ENCODE peak calls at places on chromosomes 6 and 20, in four cellular contexts. D is HepG2, N is H1, C is GM12878. L is an unnamed sample. For H3K27me3, the result is how much of the 10 kb centered on the place peaks cover.

GRCh38 chr6:89250239-89250638 is 33.1 kb upstream of the GABRR1 start:
- DNase-seq in C (no peak), D (no peak), N (peak), L (no peak)

GRCh38 chr20:36883972-36884535 is 8.1 kb downstream of the TLDC2 start:
- DNase-seq in C (no peak), N (no peak), D (no peak), L (no peak)

GRCh38 chr6:12288844-12289654 is 1.1 kb upstream of the EDN1 start:
- DNase-seq in C (peak), D (peak), N (peak), L (peak)

GRCh38 chr20:17014217-17014616 is 212.6 kb upstream of the PCSK2 start:
- DNase-seq in D (no peak), N (no peak), C (no peak), L (no peak)

GRCh38 chr6:142716097-142716496 is 228.9 kb downstream of the HIVEP2 start:
- DNase-seq in C (no peak), N (no peak), D (peak), L (no peak)

GRCh38 chr6:57117801-57118200 is 27.8 kb downstream of the ZNF451 start:
- DNase-seq in N (no peak), C (no peak), D (no peak), L (no peak)

GRCh38 chr20:1423625-1424106 is 30.8 kb upstream of the FKBP1A start:
- DNase-seq in D (peak), N (peak), C (no peak), L (peak)

GRCh38 chr20:41594514-41595322 is 23.5 kb downstream of the CHD6 start:
- DNase-seq in C (no peak), D (peak), N (peak), L (no peak)

GRCh38 chr6:112360498-112360897 is 13.4 kb downstream of the RFPL4B start:
- DNase-seq in N (no peak), D (no peak), C (no peak), L (no peak)

GRCh38 chr6:165987483-165988305 is 180.0 kb downstream of the TBXT start:
- DNase-seq in D (no peak), N (peak), C (no peak), L (peak)

GRCh38 chr6:148760568-148761531 is 14.0 kb downstream of the UST start:
- DNase-seq in D (no peak), C (peak), N (peak), L (no peak)

GRCh38 chr6:89134723-89135122 is 11.1 kb upstream of the PM20D2 start:
- DNase-seq in D (no peak), C (no peak), N (no peak), L (no peak)

GRCh38 chr6:99491159-99491558 is 24.1 kb downstream of the USP45 start:
- DNase-seq in N (no peak), D (no peak), C (no peak), L (no peak)

GRCh38 chr6:27604986-27605385 is 132.1 kb upstream of the ZNF184 start:
- DNase-seq in N (no peak), D (no peak), C (no peak), L (no peak)

GRCh38 chr6:8090650-8091049 is 11.7 kb downstream of the EEF1E1 start:
- DNase-seq in N (no peak), C (no peak), D (no peak), L (no peak)

GRCh38 chr6:80214436-80215022 is 108.1 kb downstream of the BCKDHB start:
- DNase-seq in C (no peak), N (no peak), D (peak), L (peak)

GRCh38 chr6:83490177-83490576 is 22.2 kb upstream of the PRSS35 start:
- DNase-seq in C (no peak), D (no peak), N (no peak), L (no peak)

GRCh38 chr6:37495199-37495913 is 4.3 kb downstream of the CCDC167 start:
- DNase-seq in C (no peak), N (no peak), D (no peak), L (no peak)

GRCh38 chr6:23031986-23032385 is 462.6 kb downstream of the HDGFL1 start:
- DNase-seq in N (no peak), D (no peak), C (no peak), L (no peak)

GRCh38 chr20:50580016-50580747 is 70.0 kb downstream of the PTPN1 start:
- DNase-seq in N (peak), C (no peak), D (peak), L (peak)

GRCh38 chr20:57618091-57618765 is 2.0 kb downstream of the ZBP1 start:
- DNase-seq in D (no peak), C (no peak), N (peak), L (no peak)

GRCh38 chr6:72390548-72390947 is 231.3 kb upstream of the KCNQ5 start:
- DNase-seq in N (no peak), D (no peak), C (no peak), L (no peak)

GRCh38 chr6:166253277-166254229 is 54.6 kb downstream of the PRR18 start:
- DNase-seq in D (no peak), N (no peak), C (no peak), L (no peak)

GRCh38 chr6:125066964-125067363 is 86.6 kb upstream of the TPD52L1 start:
- DNase-seq in N (no peak), C (no peak), D (no peak), L (no peak)

GRCh38 chr6:89375427-89375868 is 22.9 kb upstream of the UBE2J1 start:
- DNase-seq in D (peak), C (no peak), N (peak), L (peak)

GRCh38 chr6:133243723-133244122 is 2.6 kb downstream of the EYA4 start:
- DNase-seq in C (no peak), D (no peak), N (no peak), L (no peak)

GRCh38 chr20:9626357-9626756 is 112.0 kb downstream of the LAMP5 start:
- DNase-seq in N (no peak), D (no peak), C (no peak), L (no peak)

GRCh38 chr6:149094156-149094555 is 223.4 kb upstream of the TAB2 start:
- DNase-seq in D (no peak), N (no peak), C (no peak), L (no peak)

GRCh38 chr6:83708970-83709747 is at the start of gene SNAP91:
- DNase-seq in N (peak), D (no peak), C (no peak), L (no peak)

GRCh38 chr6:26087284-26088115 is at the start of gene HFE:
- DNase-seq in D (peak), C (no peak), N (peak), L (peak)

GRCh38 chr20:56504373-56505005 is 20.1 kb upstream of the FAM209A start:
- DNase-seq in D (no peak), N (peak), C (no peak), L (no peak)

GRCh38 chr20:53639647-53640440 is 46.2 kb upstream of the ZNF217 start:
- DNase-seq in N (no peak), D (no peak), C (no peak), L (no peak)

GRCh38 chr20:50729925-50730764 is 1.2 kb upstream of the PARD6B start:
- DNase-seq in N (no peak), D (peak), C (no peak), L (no peak)

GRCh38 chr6:74447013-74447412 is 751.0 kb downstream of the CD109 start:
- DNase-seq in N (no peak), D (no peak), C (peak), L (no peak)

GRCh38 chr20:34624628-34625027 is 52.3 kb downstream of the PIGU start:
- DNase-seq in D (no peak), N (no peak), C (no peak), L (no peak)

GRCh38 chr6:108359901-108360882 is 65.3 kb downstream of the AFG1L start:
- DNase-seq in D (no peak), C (no peak), N (no peak), L (no peak)

GRCh38 chr20:59318803-59319202 is 18.4 kb downstream of the EDN3 start:
- DNase-seq in C (no peak), D (no peak), N (no peak), L (no peak)
- H3K27me3 ChIP-seq in C (under half), D (under half), N (under half), L (under half)

GRCh38 chr20:49420811-49421295 is 61.6 kb downstream of the KCNB1 start:
- DNase-seq in C (no peak), D (no peak), N (no peak), L (no peak)

GRCh38 chr20:49420292-49420691 is 62.2 kb downstream of the KCNB1 start:
- DNase-seq in D (no peak), N (no peak), C (no peak), L (no peak)

GRCh38 chr20:49419785-49420184 is 62.7 kb downstream of the KCNB1 start:
- DNase-seq in D (no peak), C (no peak), N (no peak), L (no peak)

GRCh38 chr20:49418156-49418555 is 64.3 kb downstream of the KCNB1 start:
- DNase-seq in N (no peak), C (no peak), D (no peak), L (no peak)

DNA sequence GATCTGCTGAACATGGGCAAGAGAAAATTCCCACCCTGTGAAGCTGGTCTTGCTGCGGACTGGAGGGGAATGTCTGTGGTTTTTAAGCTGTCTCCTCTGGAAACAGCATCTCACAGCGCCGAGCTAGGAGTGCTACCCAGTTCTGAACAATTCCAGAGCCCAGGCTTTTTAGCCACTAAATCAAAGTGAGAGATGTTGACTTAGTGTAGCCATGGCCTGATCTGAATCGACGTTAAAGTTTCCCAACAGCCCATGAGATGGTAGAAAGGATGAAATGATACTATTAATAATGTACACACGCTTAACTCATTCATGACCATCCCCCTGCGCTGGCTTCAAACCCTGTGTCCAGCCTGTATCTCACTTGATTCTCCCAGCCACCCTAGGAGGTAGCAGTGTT is 63.6 kb downstream of the KCNB1 start:
- DNase-seq in N (no peak), C (no peak), D (no peak), L (no peak)
- H3K9ac ChIP-seq in N (no peak), C (no peak), D (no peak), L (no peak)

GRCh38 chr6:41371992-41372525 is 36.7 kb downstream of the NCR2 start:
- DNase-seq in N (peak), C (no peak), D (no peak), L (no peak)

GRCh38 chr6:41373919-41374617 is 38.7 kb downstream of the NCR2 start:
- DNase-seq in D (no peak), N (peak), C (no peak), L (no peak)

GRCh38 chr6:41373367-41373918 is 38.0 kb downstream of the NCR2 start:
- DNase-seq in D (no peak), N (peak), C (no peak), L (no peak)

GRCh38 chr6:41371461-41371991 is 36.1 kb downstream of the NCR2 start:
- DNase-seq in D (no peak), N (peak), C (no peak), L (no peak)

GRCh38 chr6:41372526-41373366 is 37.3 kb downstream of the NCR2 start:
- DNase-seq in D (peak), N (peak), C (no peak), L (no peak)
- TF ChIP-seq SUZ12 in D (no peak), N (no peak), C (no peak), L (no peak)

GRCh38 chr20:25058051-25058796 is at the start of gene ACSS1:
- DNase-seq in N (peak), C (peak), D (no peak), L (no peak)
- H3K27me3 ChIP-seq in N (under half), C (under half), D (under half), L (half or more)

GRCh38 chr20:44959082-44959895 is 908 bp downstream of the TOMM34 start:
- DNase-seq in D (peak), N (no peak), C (no peak), L (no peak)
- H3K9ac ChIP-seq in D (peak), N (peak), C (peak), L (peak)

GRCh38 chr6:16320533-16321340 is 82.3 kb downstream of the GMPR start:
- DNase-seq in C (no peak), N (no peak), D (no peak), L (no peak)
- TF ChIP-seq SUZ12 in C (no peak), N (no peak), D (no peak), L (no peak)

DNA sequence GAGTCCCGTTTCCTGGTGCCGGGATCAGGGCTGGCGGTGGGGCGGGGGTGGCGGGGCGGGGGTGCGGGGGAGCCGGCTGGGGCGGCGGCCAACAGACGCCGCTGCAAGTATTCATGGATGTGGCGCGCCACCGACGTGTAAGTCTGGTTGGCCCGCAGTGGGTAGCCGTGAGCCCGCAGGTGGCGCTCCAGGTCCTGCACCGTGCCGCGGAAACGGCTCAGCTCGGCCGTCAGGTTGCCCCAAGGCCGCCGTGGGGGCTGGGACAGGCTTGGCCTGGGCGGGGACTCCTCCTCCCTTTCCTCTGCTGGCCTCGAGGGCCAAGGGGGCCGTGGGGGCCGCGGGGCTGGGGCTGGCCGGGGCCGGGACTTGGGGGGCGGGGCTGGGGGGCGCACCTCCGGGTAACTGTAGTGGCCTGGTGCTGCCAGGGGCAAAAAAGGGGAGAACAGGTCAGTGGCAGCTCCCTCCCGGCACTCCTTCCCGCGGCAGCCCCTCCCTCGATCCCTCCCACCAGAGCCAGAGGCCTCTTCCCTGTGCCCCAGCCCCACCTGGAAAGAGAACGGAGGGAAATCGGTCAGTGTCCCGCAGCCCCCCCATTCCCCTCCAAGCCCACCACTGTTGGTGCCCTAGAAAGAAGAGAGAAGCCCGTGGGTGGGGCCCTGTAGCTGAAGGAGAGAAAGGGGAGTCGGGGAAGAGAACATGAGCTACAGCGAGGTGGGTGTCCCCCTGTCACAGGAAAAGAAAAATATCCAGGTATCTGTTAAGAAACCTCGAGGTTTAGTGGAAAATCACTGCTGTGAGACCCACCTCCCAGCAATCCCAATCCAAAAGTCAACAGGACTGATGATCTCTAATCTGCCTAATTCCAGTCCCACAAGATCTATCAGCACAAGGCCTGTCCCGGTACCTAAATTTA is 21.3 kb downstream of the TNXB start:
- DNase-seq in C (no peak), N (peak), D (peak), L (peak)
- H3K27me3 ChIP-seq in C (under half), N (under half), D (under half), L (under half)

GRCh38 chr20:7843613-7844012 is 96.6 kb downstream of the HAO1 start:
- DNase-seq in C (no peak), N (no peak), D (no peak), L (no peak)

GRCh38 chr20:7836076-7836475 is 104.2 kb downstream of the HAO1 start:
- DNase-seq in N (no peak), C (no peak), D (no peak), L (no peak)

GRCh38 chr20:7841967-7842301 is 98.3 kb downstream of the HAO1 start:
- DNase-seq in N (no peak), C (no peak), D (no peak), L (no peak)

DNA sequence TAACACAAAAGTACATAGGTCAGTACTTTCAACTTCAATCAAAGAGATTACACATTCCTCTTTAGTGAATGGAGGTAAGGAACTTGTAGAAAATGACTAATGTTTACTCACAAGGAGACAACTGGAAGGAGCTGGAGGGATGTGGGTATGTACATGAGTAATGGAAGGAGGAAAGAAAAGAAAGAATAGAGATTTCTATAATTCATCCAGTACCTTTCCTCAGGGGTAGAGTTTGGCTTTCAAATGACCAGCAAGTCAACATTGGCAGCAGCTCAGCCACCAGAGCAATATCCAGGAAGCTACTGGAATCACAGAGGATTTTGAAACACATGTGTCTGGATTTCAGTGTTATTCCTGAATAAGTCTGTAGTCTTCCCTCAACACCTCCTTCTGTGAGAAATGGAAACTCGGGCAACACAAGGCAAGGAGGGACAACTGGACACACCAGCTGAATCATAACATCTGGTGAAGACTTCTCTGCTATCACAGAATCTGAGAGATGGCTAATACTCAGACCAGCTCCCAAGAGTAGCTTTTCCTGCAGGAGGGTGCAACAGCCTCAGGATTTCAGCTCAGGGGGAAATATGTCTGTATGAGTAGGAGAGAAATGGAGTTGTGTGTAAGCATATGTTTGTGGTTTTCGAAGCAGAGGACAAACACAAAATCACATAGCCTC is 98.8 kb downstream of the HAO1 start:
- DNase-seq in N (no peak), D (no peak), C (no peak), L (no peak)
- H3K9ac ChIP-seq in N (no peak), D (no peak), C (no peak), L (no peak)

GRCh38 chr20:25604611-25605010 is 19.2 kb downstream of the NANP start:
- DNase-seq in C (no peak), N (no peak), D (no peak), L (no peak)

GRCh38 chr20:25601659-25602058 is 16.3 kb upstream of the NINL start:
- DNase-seq in C (no peak), D (no peak), N (no peak), L (no peak)

GRCh38 chr20:25605146-25605545 is 18.7 kb downstream of the NANP start:
- DNase-seq in C (no peak), D (no peak), N (no peak), L (no peak)

GRCh38 chr20:25606094-25606640 is 17.6 kb downstream of the NANP start:
- DNase-seq in N (no peak), C (no peak), D (no peak), L (no peak)

GRCh38 chr20:25600632-25601031 is 15.3 kb upstream of the NINL start:
- DNase-seq in N (no peak), C (no peak), D (peak), L (no peak)
- TF ChIP-seq SUZ12 in N (no peak), C (no peak), D (no peak), L (no peak)

L was measured in NT2/D1.